ENCODE peak calls at places on chromosome 1, in ten cellular contexts. One of them, this sample, is unnamed.

GRCh38 chr1:147719029-147719703 is 41.2 kb downstream of the GJA5 start:
- DNase-seq in stimulated activated naive B cell treated with anti-CD40 and anti-IgM and Interleukin-4, amounts not matched to agents 10 μg/mL and 1 μg/mL and 100 μg/mL, for 72 hours: no peak
- DNase-seq in activated CD8-positive, alpha-beta memory T cell treated with anti-CD3 and anti-CD28 coated beads, Interleukin-2, amount 50 U/mL, for 48 hours: no peak
- DNase-seq in NCI-H524 treated with DMSO at 0.1 percent for 48 hours: no peak
- DNase-seq in stimulated activated CD4-positive, alpha-beta T cell treated with anti-CD3 and anti-CD28 coated beads, Interleukin-1b, Interleukin-23, amount 100 ng/mL, for 24 hours: no peak
- DNase-seq in endodermal cell: no peak
- DNase-seq in COR-L47: no peak
- DNase-seq in neural crest cell: no peak
- DNase-seq in endothelial cell: no peak
- DNase-seq in left cardiac atrium: no peak
- DNase-seq in this sample: no peak

GRCh38 chr1:6785318-6785712 is at the start of gene CAMTA1:
- DNase-seq in endodermal cell: no peak
- DNase-seq in stimulated activated CD4-positive, alpha-beta T cell treated with anti-CD3 and anti-CD28 coated beads, Interleukin-1b, Interleukin-23, amount 100 ng/mL, for 24 hours: no peak
- DNase-seq in COR-L47: no peak
- DNase-seq in NCI-H524 treated with DMSO at 0.1 percent for 48 hours: no peak
- DNase-seq in activated CD8-positive, alpha-beta memory T cell treated with anti-CD3 and anti-CD28 coated beads, Interleukin-2, amount 50 U/mL, for 48 hours: peak
- DNase-seq in stimulated activated naive B cell treated with anti-CD40 and anti-IgM and Interleukin-4, amounts not matched to agents 10 μg/mL and 1 μg/mL and 100 μg/mL, for 72 hours: no peak
- DNase-seq in neural crest cell: no peak
- DNase-seq in left cardiac atrium: no peak
- DNase-seq in endothelial cell: no peak
- DNase-seq in this sample: no peak

GRCh38 chr1:165444897-165445370 is at the start of gene RXRG:
- DNase-seq in endothelial cell: peak
- DNase-seq in NCI-H524 treated with DMSO at 0.1 percent for 48 hours: peak
- DNase-seq in stimulated activated CD4-positive, alpha-beta T cell treated with anti-CD3 and anti-CD28 coated beads, Interleukin-1b, Interleukin-23, amount 100 ng/mL, for 24 hours: no peak
- DNase-seq in stimulated activated naive B cell treated with anti-CD40 and anti-IgM and Interleukin-4, amounts not matched to agents 10 μg/mL and 1 μg/mL and 100 μg/mL, for 72 hours: no peak
- DNase-seq in neural crest cell: peak
- DNase-seq in COR-L47: peak
- DNase-seq in left cardiac atrium: peak
- DNase-seq in endodermal cell: peak
- DNase-seq in activated CD8-positive, alpha-beta memory T cell treated with anti-CD3 and anti-CD28 coated beads, Interleukin-2, amount 50 U/mL, for 48 hours: peak
- DNase-seq in this sample: no peak

GRCh38 chr1:34113887-34114286 is 51.1 kb downstream of the CSMD2 start:
- DNase-seq in endodermal cell: peak
- DNase-seq in endothelial cell: peak
- DNase-seq in neural crest cell: no peak
- DNase-seq in stimulated activated CD4-positive, alpha-beta T cell treated with anti-CD3 and anti-CD28 coated beads, Interleukin-1b, Interleukin-23, amount 100 ng/mL, for 24 hours: no peak
- DNase-seq in COR-L47: peak
- DNase-seq in activated CD8-positive, alpha-beta memory T cell treated with anti-CD3 and anti-CD28 coated beads, Interleukin-2, amount 50 U/mL, for 48 hours: no peak
- DNase-seq in left cardiac atrium: no peak
- DNase-seq in stimulated activated naive B cell treated with anti-CD40 and anti-IgM and Interleukin-4, amounts not matched to agents 10 μg/mL and 1 μg/mL and 100 μg/mL, for 72 hours: no peak
- DNase-seq in NCI-H524 treated with DMSO at 0.1 percent for 48 hours: no peak
- DNase-seq in this sample: no peak

GRCh38 chr1:174209347-174210187 is 50.2 kb downstream of the RABGAP1L start:
- DNase-seq in endodermal cell: no peak
- DNase-seq in endothelial cell: no peak
- DNase-seq in NCI-H524 treated with DMSO at 0.1 percent for 48 hours: no peak
- DNase-seq in left cardiac atrium: no peak
- DNase-seq in COR-L47: no peak
- DNase-seq in stimulated activated naive B cell treated with anti-CD40 and anti-IgM and Interleukin-4, amounts not matched to agents 10 μg/mL and 1 μg/mL and 100 μg/mL, for 72 hours: peak
- DNase-seq in neural crest cell: no peak
- DNase-seq in activated CD8-positive, alpha-beta memory T cell treated with anti-CD3 and anti-CD28 coated beads, Interleukin-2, amount 50 U/mL, for 48 hours: no peak
- DNase-seq in stimulated activated CD4-positive, alpha-beta T cell treated with anti-CD3 and anti-CD28 coated beads, Interleukin-1b, Interleukin-23, amount 100 ng/mL, for 24 hours: no peak
- DNase-seq in this sample: no peak

GRCh38 chr1:162710349-162710748 is 78.1 kb downstream of the DDR2 start:
- DNase-seq in stimulated activated naive B cell treated with anti-CD40 and anti-IgM and Interleukin-4, amounts not matched to agents 10 μg/mL and 1 μg/mL and 100 μg/mL, for 72 hours: no peak
- DNase-seq in activated CD8-positive, alpha-beta memory T cell treated with anti-CD3 and anti-CD28 coated beads, Interleukin-2, amount 50 U/mL, for 48 hours: no peak
- DNase-seq in left cardiac atrium: no peak
- DNase-seq in endodermal cell: no peak
- DNase-seq in NCI-H524 treated with DMSO at 0.1 percent for 48 hours: no peak
- DNase-seq in endothelial cell: no peak
- DNase-seq in stimulated activated CD4-positive, alpha-beta T cell treated with anti-CD3 and anti-CD28 coated beads, Interleukin-1b, Interleukin-23, amount 100 ng/mL, for 24 hours: no peak
- DNase-seq in COR-L47: no peak
- DNase-seq in neural crest cell: no peak
- DNase-seq in this sample: no peak

GRCh38 chr1:214454619-214455396 is 96.6 kb downstream of the PTPN14 start:
- DNase-seq in activated CD8-positive, alpha-beta memory T cell treated with anti-CD3 and anti-CD28 coated beads, Interleukin-2, amount 50 U/mL, for 48 hours: no peak
- DNase-seq in endodermal cell: no peak
- DNase-seq in stimulated activated CD4-positive, alpha-beta T cell treated with anti-CD3 and anti-CD28 coated beads, Interleukin-1b, Interleukin-23, amount 100 ng/mL, for 24 hours: no peak
- DNase-seq in NCI-H524 treated with DMSO at 0.1 percent for 48 hours: peak
- DNase-seq in neural crest cell: no peak
- DNase-seq in COR-L47: no peak
- DNase-seq in stimulated activated naive B cell treated with anti-CD40 and anti-IgM and Interleukin-4, amounts not matched to agents 10 μg/mL and 1 μg/mL and 100 μg/mL, for 72 hours: no peak
- DNase-seq in endothelial cell: no peak
- DNase-seq in left cardiac atrium: no peak
- DNase-seq in this sample: no peak

GRCh38 chr1:205420938-205421337 is 918 bp downstream of the LEMD1 start:
- DNase-seq in NCI-H524 treated with DMSO at 0.1 percent for 48 hours: no peak
- DNase-seq in activated CD8-positive, alpha-beta memory T cell treated with anti-CD3 and anti-CD28 coated beads, Interleukin-2, amount 50 U/mL, for 48 hours: no peak
- DNase-seq in endothelial cell: no peak
- DNase-seq in neural crest cell: no peak
- DNase-seq in stimulated activated naive B cell treated with anti-CD40 and anti-IgM and Interleukin-4, amounts not matched to agents 10 μg/mL and 1 μg/mL and 100 μg/mL, for 72 hours: no peak
- DNase-seq in left cardiac atrium: no peak
- DNase-seq in stimulated activated CD4-positive, alpha-beta T cell treated with anti-CD3 and anti-CD28 coated beads, Interleukin-1b, Interleukin-23, amount 100 ng/mL, for 24 hours: no peak
- DNase-seq in endodermal cell: no peak
- DNase-seq in COR-L47: no peak
- DNase-seq in this sample: no peak

GRCh38 chr1:25028587-25028909 is 98.5 kb upstream of the RUNX3 start:
- DNase-seq in endothelial cell: no peak
- DNase-seq in COR-L47: no peak
- DNase-seq in neural crest cell: no peak
- DNase-seq in stimulated activated naive B cell treated with anti-CD40 and anti-IgM and Interleukin-4, amounts not matched to agents 10 μg/mL and 1 μg/mL and 100 μg/mL, for 72 hours: no peak
- DNase-seq in NCI-H524 treated with DMSO at 0.1 percent for 48 hours: no peak
- DNase-seq in endodermal cell: no peak
- DNase-seq in stimulated activated CD4-positive, alpha-beta T cell treated with anti-CD3 and anti-CD28 coated beads, Interleukin-1b, Interleukin-23, amount 100 ng/mL, for 24 hours: no peak
- DNase-seq in left cardiac atrium: no peak
- DNase-seq in activated CD8-positive, alpha-beta memory T cell treated with anti-CD3 and anti-CD28 coated beads, Interleukin-2, amount 50 U/mL, for 48 hours: no peak
- DNase-seq in this sample: no peak

GRCh38 chr1:202005958-202006357 is 4.4 kb upstream of the ELF3 start:
- DNase-seq in COR-L47: peak
- DNase-seq in NCI-H524 treated with DMSO at 0.1 percent for 48 hours: no peak
- DNase-seq in left cardiac atrium: no peak
- DNase-seq in endothelial cell: no peak
- DNase-seq in neural crest cell: no peak
- DNase-seq in stimulated activated naive B cell treated with anti-CD40 and anti-IgM and Interleukin-4, amounts not matched to agents 10 μg/mL and 1 μg/mL and 100 μg/mL, for 72 hours: no peak
- DNase-seq in activated CD8-positive, alpha-beta memory T cell treated with anti-CD3 and anti-CD28 coated beads, Interleukin-2, amount 50 U/mL, for 48 hours: no peak
- DNase-seq in stimulated activated CD4-positive, alpha-beta T cell treated with anti-CD3 and anti-CD28 coated beads, Interleukin-1b, Interleukin-23, amount 100 ng/mL, for 24 hours: no peak
- DNase-seq in endodermal cell: peak
- DNase-seq in this sample: no peak

GRCh38 chr1:193479187-193479586 is 292.8 kb upstream of the B3GALT2 start:
- DNase-seq in left cardiac atrium: no peak
- DNase-seq in activated CD8-positive, alpha-beta memory T cell treated with anti-CD3 and anti-CD28 coated beads, Interleukin-2, amount 50 U/mL, for 48 hours: no peak
- DNase-seq in stimulated activated CD4-positive, alpha-beta T cell treated with anti-CD3 and anti-CD28 coated beads, Interleukin-1b, Interleukin-23, amount 100 ng/mL, for 24 hours: no peak
- DNase-seq in COR-L47: no peak
- DNase-seq in NCI-H524 treated with DMSO at 0.1 percent for 48 hours: no peak
- DNase-seq in endodermal cell: no peak
- DNase-seq in endothelial cell: no peak
- DNase-seq in neural crest cell: no peak
- DNase-seq in stimulated activated naive B cell treated with anti-CD40 and anti-IgM and Interleukin-4, amounts not matched to agents 10 μg/mL and 1 μg/mL and 100 μg/mL, for 72 hours: peak
- DNase-seq in this sample: no peak